ENCODE peak calls at places on chromosomes 12 and 14, in six cellular contexts. C is fibroblast of the aortic adventitia, A is prostate gland, T is ovary, L is mammary epithelial cell, N is A549. J is an unnamed sample.

GRCh38 chr12:117064049-117064448 is 35.2 kb downstream of the TESC start:
- DNase-seq in C (no peak), A (no peak), T (no peak), L (no peak), N (no peak), J (no peak)

GRCh38 chr14:102826751-102827675 is 49.8 kb downstream of the TRAF3 start:
- DNase-seq in C (no peak), A (no peak), T (no peak), L (no peak), N (no peak), J (peak; percentile 77)

GRCh38 chr14:22884721-22885523 is 1.9 kb downstream of the REM2 start:
- DNase-seq in C (no peak), A (no peak), T (no peak), L (no peak), N (no peak), J (no peak)

GRCh38 chr12:104457746-104458644 is 1.2 kb downstream of the CHST11 start:
- DNase-seq in C (peak; percentile 14), A (no peak), T (peak; percentile 25), L (peak; percentile 17), N (peak; percentile 55), J (peak; percentile 31)

GRCh38 chr14:23183479-23183878 is at the start of gene SLC7A8:
- DNase-seq in C (no peak), A (peak; percentile 79), T (peak; percentile 89), L (no peak), N (no peak), J (no peak)

GRCh38 chr14:36275741-36276140 is 44.7 kb downstream of the MBIP start:
- DNase-seq in C (no peak), A (no peak), T (no peak), L (no peak), N (no peak), J (no peak)

GRCh38 chr12:106766393-106766826 is 8.1 kb upstream of the RIC8B start:
- DNase-seq in C (no peak), A (no peak), T (peak; percentile 90), L (no peak), N (no peak), J (no peak)

GRCh38 chr14:98580131-98580678 is 691.8 kb downstream of the BCL11B start:
- DNase-seq in C (no peak), A (no peak), T (no peak), L (peak; percentile 39), N (no peak), J (no peak)

GRCh38 chr12:123384994-123385376 is 1.1 kb downstream of the KMT5A start:
- DNase-seq in C (peak; percentile 87), A (no peak), T (no peak), L (peak; percentile 47), N (peak; percentile 60), J (no peak)

GRCh38 chr12:31491395-31491794 is 99.5 kb downstream of the DENND5B start:
- DNase-seq in C (no peak), A (no peak), T (no peak), L (no peak), N (no peak), J (no peak)

GRCh38 chr14:72616294-72616693 is 277.6 kb downstream of the DPF3 start:
- DNase-seq in C (peak; percentile 85), A (no peak), T (no peak), L (no peak), N (no peak), J (no peak)

GRCh38 chr14:35215110-35215872 is 76.9 kb upstream of the PSMA6 start:
- DNase-seq in C (peak; percentile 84), A (no peak), T (no peak), L (peak; percentile 31), N (peak; percentile 36), J (no peak)

GRCh38 chr12:60926256-60926655 is 1330.4 kb downstream of the SLC16A7 start:
- DNase-seq in C (no peak), A (no peak), T (no peak), L (no peak), N (no peak), J (no peak)

GRCh38 chr12:40648519-40648918 is 43.7 kb upstream of the CNTN1 start:
- DNase-seq in C (no peak), A (no peak), T (no peak), L (no peak), N (no peak), J (no peak)

DNA sequence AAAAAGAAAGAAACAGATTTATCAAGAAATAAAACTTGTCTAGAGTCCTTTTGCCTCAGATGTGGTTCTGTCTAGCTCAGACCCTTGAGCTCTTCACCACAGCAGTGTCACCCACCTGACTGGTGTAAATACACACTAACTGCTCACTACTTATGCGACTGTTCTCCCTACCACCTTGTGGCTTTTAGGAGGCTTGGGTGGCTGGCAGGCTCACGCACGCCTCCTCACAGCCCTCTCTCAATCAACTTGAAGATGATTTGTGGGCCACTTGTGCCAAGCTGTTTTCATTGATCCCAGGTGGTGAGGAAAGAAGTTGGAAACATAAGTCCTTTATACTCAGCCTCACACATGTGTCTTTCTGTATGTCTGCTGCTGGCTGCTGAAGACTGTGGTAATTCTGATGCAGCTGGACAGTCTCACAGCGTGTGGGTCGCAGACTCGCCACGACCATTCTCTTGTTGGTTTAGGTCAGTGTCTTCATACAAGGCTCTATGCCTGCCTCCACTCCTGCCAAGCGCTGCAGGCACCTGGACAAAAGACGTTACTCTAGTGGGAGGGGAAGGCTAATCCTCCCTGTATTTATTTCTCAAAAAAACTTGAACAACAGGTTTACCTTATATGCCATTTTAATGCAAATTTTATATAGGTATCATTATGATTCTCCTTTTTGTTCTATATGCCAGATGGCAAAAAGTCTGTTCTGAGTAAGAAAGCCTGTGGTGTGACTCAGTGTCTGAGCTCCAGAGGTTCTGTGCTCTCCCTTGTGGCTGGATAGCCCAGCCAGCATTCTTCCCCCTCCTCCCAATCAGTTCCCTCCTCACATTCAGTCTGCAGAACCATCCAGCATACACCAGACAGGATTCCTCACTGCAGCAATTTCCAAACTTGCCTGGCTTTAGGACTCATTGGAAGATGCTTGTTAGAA is 115.5 kb downstream of the DIP2B start:
- DNase-seq in C (peak; percentile 90), A (no peak), T (no peak), L (peak; percentile 88), N (no peak), J (peak; percentile 68)
- TF ChIP-seq CTCF in C (peak; percentile 18), A (no peak), T (no peak), L (peak; percentile 38), N (no peak), J (no peak)

GRCh38 chr14:58794993-58795762 is 157.4 kb downstream of the DACT1 start:
- DNase-seq in C (no peak), A (no peak), T (no peak), L (no peak), N (no peak), J (no peak)
- TF ChIP-seq CTCF in C (no peak), A (no peak), T (no peak), L (no peak), N (no peak), J (no peak)

DNA sequence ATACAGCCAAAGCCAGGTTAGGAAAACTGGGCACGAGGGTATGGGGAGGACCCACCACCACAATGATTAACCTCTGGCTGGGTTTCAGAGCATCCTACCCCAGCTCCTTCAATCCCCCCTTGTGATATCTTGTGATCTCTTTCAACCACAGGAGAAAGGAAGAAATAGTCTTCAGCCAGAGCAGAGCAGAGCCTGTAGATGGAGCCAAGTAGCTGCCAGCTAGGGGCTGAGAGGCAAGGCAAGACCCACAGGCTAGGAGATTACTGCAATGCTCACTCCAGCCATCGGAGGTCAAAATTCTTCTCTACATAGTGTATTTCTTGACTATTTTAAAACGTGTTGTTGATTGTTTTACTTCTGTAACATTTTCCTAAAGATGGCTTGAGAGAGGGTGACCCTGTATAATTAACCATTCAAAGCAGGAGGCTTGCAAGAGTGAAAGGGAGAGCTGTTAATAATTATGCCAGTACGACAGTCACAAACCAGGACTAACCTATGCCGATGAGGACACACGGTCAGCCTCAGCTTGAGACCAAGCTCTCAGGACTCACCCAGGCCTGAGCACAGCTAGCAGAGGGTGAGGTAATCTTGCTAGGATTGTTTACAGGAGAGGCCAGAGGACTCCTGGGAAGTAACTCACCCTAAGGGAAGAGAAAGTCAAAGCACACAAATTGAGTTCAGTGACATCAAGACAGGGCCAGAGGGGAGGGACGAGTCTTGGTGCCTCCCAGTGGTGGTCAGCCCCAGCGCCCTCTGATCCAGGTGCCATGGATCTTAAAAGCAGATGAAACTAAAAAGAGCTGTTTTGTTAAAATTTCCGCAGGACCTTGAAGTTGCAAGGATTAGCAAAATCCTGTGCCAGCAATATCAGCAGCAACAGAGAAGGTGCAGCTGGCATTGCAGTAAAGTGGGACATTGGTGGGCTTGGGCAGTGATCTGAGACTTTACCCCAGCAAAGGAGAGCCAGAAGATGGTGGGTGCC is 29.8 kb upstream of the CDKN3 start:
- DNase-seq in C (peak; percentile 71), A (no peak), T (peak; percentile 24), L (peak; percentile 44), N (peak; percentile 38), J (peak; percentile 49)
- TF ChIP-seq CTCF in C (peak; percentile 58), A (no peak), T (no peak), L (peak; percentile 69), N (peak; percentile 71), J (peak; percentile 54)

GRCh38 chr14:77707355-77707723 is 484 bp downstream of the ALKBH1 start:
- DNase-seq in C (peak; percentile 60), A (peak; percentile 36), T (no peak), L (peak; percentile 41), N (peak; percentile 31), J (peak; percentile 36)
- TF ChIP-seq CTCF in C (peak; percentile 50), A (peak; percentile 29), T (no peak), L (peak; percentile 71), N (peak; percentile 34), J (peak; percentile 62)

GRCh38 chr12:59446156-59446555 is 149.7 kb upstream of the SLC16A7 start:
- DNase-seq in C (no peak), A (no peak), T (no peak), L (no peak), N (no peak), J (no peak)

GRCh38 chr12:59444932-59445331 is 150.9 kb upstream of the SLC16A7 start:
- DNase-seq in C (peak; percentile 58), A (no peak), T (no peak), L (peak; percentile 8), N (no peak), J (no peak)
- TF ChIP-seq CTCF in C (peak; percentile 52), A (no peak), T (no peak), L (peak; percentile 48), N (no peak), J (no peak)

GRCh38 chr14:20657216-20658211 is 16.0 kb upstream of the OR6S1 start:
- DNase-seq in C (no peak), A (no peak), T (no peak), L (peak; percentile 41), N (peak; percentile 83), J (peak; percentile 58)
- TF ChIP-seq CTCF in C (no peak), A (no peak), T (no peak), L (peak; percentile 50), N (peak; percentile 30), J (no peak)

DNA sequence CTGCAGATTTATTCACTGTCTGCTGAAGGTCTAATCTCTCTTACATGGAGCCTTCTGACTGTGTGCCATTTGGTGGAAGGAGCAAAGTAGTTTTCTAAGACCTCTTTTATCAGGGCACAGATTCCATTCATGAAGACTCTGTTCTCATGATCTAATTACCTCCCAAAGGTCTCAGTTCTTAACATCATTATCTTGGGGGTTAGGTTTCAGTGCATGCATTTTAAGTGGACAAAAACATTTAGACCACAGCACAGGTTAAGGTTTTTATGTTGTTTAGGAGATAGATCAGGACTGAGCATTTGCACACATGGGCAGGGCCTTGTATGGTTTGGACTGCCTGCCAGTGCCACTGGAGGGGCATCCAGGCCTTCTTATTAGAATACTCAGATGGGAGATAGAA is 746.1 kb downstream of the C12orf50 start:
- DNase-seq in C (no peak), A (no peak), T (no peak), L (no peak), N (no peak), J (no peak)
- TF ChIP-seq CTCF in C (no peak), A (no peak), T (no peak), L (no peak), N (no peak), J (no peak)